ENCODE peak calls at places on chromosomes 4 and X, in four cellular contexts. One of them, this sample, is unnamed.

GRCh38 chr4:2285665-2286381 is 23.9 kb upstream of the MXD4 start:
- DNase-seq in WTC11: no peak
- DNase-seq in dorsolateral prefrontal cortex: no peak
- DNase-seq in neural progenitor cell: no peak
- DNase-seq in this sample: no peak

GRCh38 chr4:154332681-154333421 is 158.7 kb downstream of the DCHS2 start:
- DNase-seq in neural progenitor cell: peak
- DNase-seq in dorsolateral prefrontal cortex: peak
- DNase-seq in WTC11: peak
- DNase-seq in this sample: no peak

GRCh38 chr4:74671074-74671698 is 123.1 kb downstream of the BTC start:
- DNase-seq in WTC11: peak
- DNase-seq in neural progenitor cell: peak
- DNase-seq in dorsolateral prefrontal cortex: no peak
- DNase-seq in this sample: peak

GRCh38 chr4:925771-926500 is 6.2 kb downstream of the GAK start:
- DNase-seq in WTC11: no peak
- DNase-seq in neural progenitor cell: no peak
- DNase-seq in dorsolateral prefrontal cortex: peak
- DNase-seq in this sample: no peak

GRCh38 chrX:78595901-78596502 is 63.1 kb downstream of the RTL3 start:
- DNase-seq in dorsolateral prefrontal cortex: no peak
- DNase-seq in WTC11: peak
- DNase-seq in neural progenitor cell: peak
- DNase-seq in this sample: no peak

GRCh38 chrX:48918644-48919340 is at the start of gene PIM2:
- DNase-seq in dorsolateral prefrontal cortex: peak
- DNase-seq in neural progenitor cell: peak
- DNase-seq in WTC11: peak
- DNase-seq in this sample: peak

GRCh38 chr4:666822-667544 is 7.1 kb downstream of the ATP5ME start:
- DNase-seq in neural progenitor cell: no peak
- DNase-seq in dorsolateral prefrontal cortex: no peak
- DNase-seq in WTC11: no peak
- DNase-seq in this sample: no peak

GRCh38 chrX:136275553-136275952 is 24.4 kb upstream of the MAP7D3 start:
- DNase-seq in neural progenitor cell: peak
- DNase-seq in dorsolateral prefrontal cortex: no peak
- DNase-seq in WTC11: no peak
- DNase-seq in this sample: no peak

GRCh38 chrX:134144231-134144630 is 92.8 kb upstream of the CCDC160 start:
- DNase-seq in dorsolateral prefrontal cortex: no peak
- DNase-seq in neural progenitor cell: peak
- DNase-seq in WTC11: no peak
- DNase-seq in this sample: peak

GRCh38 chr4:101238706-101239105 is 108.6 kb downstream of the PPP3CA start:
- DNase-seq in dorsolateral prefrontal cortex: no peak
- DNase-seq in WTC11: no peak
- DNase-seq in neural progenitor cell: no peak
- DNase-seq in this sample: no peak

GRCh38 chr4:41400296-41400695 is 137.7 kb upstream of the LIMCH1 start:
- DNase-seq in WTC11: no peak
- DNase-seq in neural progenitor cell: no peak
- DNase-seq in dorsolateral prefrontal cortex: no peak
- DNase-seq in this sample: no peak

GRCh38 chr4:95963456-95963855 is 123.6 kb downstream of the PDHA2 start:
- DNase-seq in WTC11: no peak
- DNase-seq in dorsolateral prefrontal cortex: no peak
- DNase-seq in neural progenitor cell: no peak
- DNase-seq in this sample: no peak

GRCh38 chr4:25531272-25531671 is 124.4 kb upstream of the SLC34A2 start:
- DNase-seq in neural progenitor cell: no peak
- DNase-seq in WTC11: no peak
- DNase-seq in dorsolateral prefrontal cortex: no peak
- DNase-seq in this sample: no peak
- TF ChIP-seq CTCF in neural progenitor cell: peak
- TF ChIP-seq CTCF in WTC11: peak
- TF ChIP-seq CTCF in dorsolateral prefrontal cortex: no peak
- TF ChIP-seq CTCF in this sample: peak

GRCh38 chr4:84529169-84529751 is 30.2 kb upstream of the NKX6-1 start:
- DNase-seq in WTC11: no peak
- DNase-seq in dorsolateral prefrontal cortex: no peak
- DNase-seq in neural progenitor cell: peak
- DNase-seq in this sample: peak
- TF ChIP-seq CTCF in WTC11: peak
- TF ChIP-seq CTCF in dorsolateral prefrontal cortex: peak
- TF ChIP-seq CTCF in neural progenitor cell: peak
- TF ChIP-seq CTCF in this sample: peak

DNA sequence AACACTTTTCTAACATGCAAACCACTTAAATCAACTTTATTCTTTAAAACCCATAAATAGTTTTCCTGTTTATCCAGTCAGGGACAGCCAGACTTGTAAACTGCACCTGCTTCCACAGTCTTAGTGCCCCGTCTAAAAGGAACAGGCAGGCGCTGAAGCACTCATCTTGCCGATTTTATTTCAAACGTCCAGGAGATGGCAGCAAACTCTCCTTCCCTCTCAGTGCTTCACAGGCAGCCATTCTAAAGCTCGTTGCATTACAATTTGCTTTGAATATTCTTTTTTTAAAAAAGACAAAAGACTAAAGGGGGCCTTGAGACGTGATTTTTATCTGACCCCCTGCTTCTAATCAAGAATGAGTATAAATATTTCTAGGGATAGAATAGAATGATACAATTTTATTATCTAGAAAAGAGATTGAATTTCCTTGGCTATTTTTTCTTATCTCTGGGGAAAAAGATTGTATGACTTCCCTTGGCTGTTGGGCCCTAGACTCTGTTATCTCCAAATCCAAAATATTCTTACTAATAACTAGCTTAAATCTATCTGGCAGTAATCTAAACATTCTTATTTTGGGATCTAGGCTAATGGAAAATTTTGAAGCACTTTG is 93.6 kb upstream of the MYOZ2 start:
- DNase-seq in neural progenitor cell: peak
- DNase-seq in dorsolateral prefrontal cortex: no peak
- DNase-seq in WTC11: peak
- DNase-seq in this sample: peak
- TF ChIP-seq CTCF in neural progenitor cell: peak
- TF ChIP-seq CTCF in dorsolateral prefrontal cortex: peak
- TF ChIP-seq CTCF in WTC11: no peak
- TF ChIP-seq CTCF in this sample: peak

DNA sequence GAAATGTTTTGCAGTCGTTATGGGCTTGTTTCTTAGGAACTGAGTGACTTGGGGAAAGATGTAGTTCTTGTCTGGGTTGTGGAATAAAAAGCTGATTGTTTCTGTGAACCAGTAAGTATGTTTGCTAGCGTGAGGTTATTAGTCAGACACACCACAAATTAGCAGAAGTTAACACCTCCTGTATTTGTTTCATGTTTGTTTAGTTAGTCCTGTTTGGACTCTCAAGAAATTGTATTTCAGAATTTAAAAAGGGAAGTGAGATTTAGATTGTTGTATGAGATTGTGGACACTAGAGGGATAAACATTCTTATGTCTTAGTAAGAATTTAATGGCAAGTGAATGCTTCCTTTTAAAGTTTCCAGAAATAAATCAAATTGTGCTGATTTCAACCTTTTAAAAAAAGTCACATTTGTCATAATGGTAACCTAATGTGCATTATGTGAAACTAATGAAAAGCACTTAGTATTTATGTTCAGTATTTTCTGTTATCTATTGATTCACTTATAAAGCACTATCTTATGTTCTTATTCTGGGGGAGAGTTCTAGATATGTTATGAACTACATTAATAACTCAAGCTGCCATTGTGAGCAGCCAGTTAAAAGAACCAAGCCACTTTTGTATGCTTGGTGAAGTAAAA is 25.6 kb downstream of the ATP10D start:
- DNase-seq in neural progenitor cell: no peak
- DNase-seq in dorsolateral prefrontal cortex: no peak
- DNase-seq in WTC11: no peak
- DNase-seq in this sample: peak
- TF ChIP-seq CTCF in neural progenitor cell: no peak
- TF ChIP-seq CTCF in dorsolateral prefrontal cortex: no peak
- TF ChIP-seq CTCF in WTC11: no peak
- TF ChIP-seq CTCF in this sample: peak

GRCh38 chrX:120224388-120224787 is 26.2 kb upstream of the ZBTB33 start:
- DNase-seq in dorsolateral prefrontal cortex: no peak
- DNase-seq in neural progenitor cell: no peak
- DNase-seq in WTC11: no peak
- DNase-seq in this sample: no peak
- TF ChIP-seq CTCF in dorsolateral prefrontal cortex: no peak
- TF ChIP-seq CTCF in neural progenitor cell: no peak
- TF ChIP-seq CTCF in WTC11: no peak
- TF ChIP-seq CTCF in this sample: no peak

GRCh38 chr4:183170894-183171293 is 71.8 kb downstream of the WWC2 start:
- DNase-seq in neural progenitor cell: no peak
- DNase-seq in WTC11: no peak
- DNase-seq in dorsolateral prefrontal cortex: no peak
- DNase-seq in this sample: no peak
- TF ChIP-seq CTCF in neural progenitor cell: no peak
- TF ChIP-seq CTCF in WTC11: no peak
- TF ChIP-seq CTCF in dorsolateral prefrontal cortex: no peak
- TF ChIP-seq CTCF in this sample: no peak

DNA sequence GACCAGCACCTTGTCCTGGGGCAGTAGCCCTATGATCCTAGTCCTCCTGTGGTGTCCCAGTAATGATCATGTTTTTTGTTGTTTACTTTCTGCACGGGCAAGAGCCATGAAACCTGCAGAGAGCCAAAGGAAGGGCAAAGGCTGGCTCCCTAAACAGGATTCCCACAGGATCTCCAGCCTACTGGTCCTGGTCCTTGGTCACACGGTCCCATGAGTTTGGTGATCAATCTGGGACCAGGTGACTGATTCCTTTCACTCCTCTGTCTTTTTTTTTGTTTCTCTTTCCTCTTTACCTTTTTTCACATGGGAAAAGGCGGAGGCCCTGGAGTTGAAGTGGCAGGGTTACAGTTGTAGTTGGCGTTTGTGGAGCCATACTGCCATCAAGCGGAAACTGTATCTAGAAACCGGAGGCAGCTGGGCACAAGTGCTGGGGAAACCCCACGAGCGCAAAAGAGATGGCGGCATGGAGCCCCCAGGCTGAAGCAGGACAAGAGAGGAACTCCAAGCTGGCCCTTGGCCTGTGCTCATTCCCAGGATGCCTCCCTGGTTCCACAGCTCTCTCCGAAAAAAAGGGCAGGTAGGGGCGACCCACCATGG is 34.6 kb downstream of the NBDY start:
- DNase-seq in dorsolateral prefrontal cortex: peak
- DNase-seq in WTC11: no peak
- DNase-seq in neural progenitor cell: peak
- DNase-seq in this sample: peak
- TF ChIP-seq CTCF in dorsolateral prefrontal cortex: peak
- TF ChIP-seq CTCF in WTC11: no peak
- TF ChIP-seq CTCF in neural progenitor cell: peak
- TF ChIP-seq CTCF in this sample: peak

GRCh38 chr4:133839326-133839725 is 362.3 kb downstream of the PABPC4L start:
- DNase-seq in dorsolateral prefrontal cortex: no peak
- DNase-seq in neural progenitor cell: no peak
- DNase-seq in WTC11: no peak
- DNase-seq in this sample: no peak
- TF ChIP-seq CTCF in dorsolateral prefrontal cortex: no peak
- TF ChIP-seq CTCF in neural progenitor cell: peak
- TF ChIP-seq CTCF in WTC11: no peak
- TF ChIP-seq CTCF in this sample: no peak

GRCh38 chr4:33626242-33626641 is 2618.1 kb downstream of the ARAP2 start:
- DNase-seq in WTC11: no peak
- DNase-seq in neural progenitor cell: no peak
- DNase-seq in dorsolateral prefrontal cortex: no peak
- DNase-seq in this sample: no peak

GRCh38 chr4:33628296-33628695 is 2616.0 kb downstream of the ARAP2 start:
- DNase-seq in dorsolateral prefrontal cortex: no peak
- DNase-seq in WTC11: no peak
- DNase-seq in neural progenitor cell: no peak
- DNase-seq in this sample: no peak

GRCh38 chr4:33625762-33626161 is 2618.6 kb downstream of the ARAP2 start:
- DNase-seq in WTC11: no peak
- DNase-seq in dorsolateral prefrontal cortex: no peak
- DNase-seq in neural progenitor cell: peak
- DNase-seq in this sample: no peak
- TF ChIP-seq CTCF in WTC11: no peak
- TF ChIP-seq CTCF in dorsolateral prefrontal cortex: no peak
- TF ChIP-seq CTCF in neural progenitor cell: peak
- TF ChIP-seq CTCF in this sample: no peak

This sample was measured in GM13977.